ENCODE peak calls at places on chromosomes 6 and 20, in eight cellular contexts. I, W, Z, D, V, S, H and G are unnamed samples.

GRCh38 chr20:50274570-50275430 is 84.2 kb downstream of the CEBPB start:
- DNase-seq in S (no peak), D (peak; percentile 91), Z (no peak), I (no peak), V (no peak), H (no peak), W (no peak), G (no peak)

GRCh38 chr6:121823437-121823851 is 388.0 kb downstream of the GJA1 start:
- DNase-seq in S (peak; percentile 45), I (no peak), Z (peak; percentile 75), W (peak; percentile 11), H (no peak), V (no peak), D (no peak), G (peak; percentile 64)

GRCh38 chr6:21740719-21741118 is 147.2 kb downstream of the SOX4 start:
- DNase-seq in W (no peak), S (no peak), H (no peak), V (no peak), D (no peak), Z (peak; percentile 52), I (no peak), G (peak; percentile 83)

GRCh38 chr6:100078509-100078908 is 84.5 kb upstream of the MCHR2 start:
- DNase-seq in Z (peak; percentile 11), I (no peak), D (no peak), H (no peak), S (peak; percentile 9), W (peak; percentile 35), V (peak; percentile 32), G (peak; percentile 17)

GRCh38 chr6:30981942-30982772 is 1.4 kb upstream of the MUC21 start:
- DNase-seq in V (no peak), Z (peak; percentile 81), H (no peak), W (peak; percentile 72), D (peak; percentile 72), S (peak; percentile 68), I (peak; percentile 23), G (peak; percentile 75)

GRCh38 chr6:18248698-18249097 is 15.6 kb downstream of the DEK start:
- DNase-seq in V (no peak), I (no peak), S (no peak), D (no peak), W (no peak), Z (no peak), H (no peak), G (no peak)

GRCh38 chr6:98384766-98385165 is 449.6 kb upstream of the POU3F2 start:
- DNase-seq in V (no peak), Z (no peak), H (no peak), W (no peak), I (no peak), S (no peak), D (no peak), G (no peak)

GRCh38 chr6:54929245-54929909 is 82.8 kb downstream of the FAM83B start:
- DNase-seq in Z (no peak), V (no peak), I (no peak), W (no peak), H (no peak), S (no peak), D (no peak), G (no peak)

GRCh38 chr20:34458631-34459030 is 57.6 kb upstream of the DYNLRB1 start:
- DNase-seq in D (no peak), V (no peak), S (no peak), H (no peak), I (no peak), Z (peak; percentile 27), W (no peak), G (peak; percentile 14)

GRCh38 chr6:89034586-89035251 is 45.8 kb upstream of the PNRC1 start:
- DNase-seq in I (peak; percentile 32), H (no peak), S (no peak), V (no peak), D (peak; percentile 71), Z (peak; percentile 88), W (no peak), G (peak; percentile 97)

GRCh38 chr20:48986899-48987298 is 59.2 kb upstream of the CSE1L start:
- DNase-seq in V (no peak), I (no peak), W (no peak), D (no peak), Z (peak; percentile 12), H (no peak), S (no peak), G (no peak)

GRCh38 chr6:106745824-106746610 is 116.6 kb downstream of the QRSL1 start:
- DNase-seq in D (no peak), W (no peak), Z (no peak), V (no peak), I (no peak), H (no peak), S (no peak), G (no peak)

GRCh38 chr6:15213838-15214398 is 32.0 kb upstream of the JARID2 start:
- DNase-seq in D (no peak), Z (no peak), S (no peak), V (no peak), I (no peak), W (no peak), H (no peak), G (no peak)

GRCh38 chr20:41572010-41572572 is 46.1 kb downstream of the CHD6 start:
- DNase-seq in W (no peak), H (no peak), S (no peak), Z (peak; percentile 17), I (no peak), D (no peak), V (no peak), G (no peak)

GRCh38 chr6:163668061-163668426 is 253.5 kb downstream of the QKI start:
- DNase-seq in D (no peak), W (no peak), Z (no peak), H (no peak), I (no peak), V (no peak), S (no peak), G (no peak)

GRCh38 chr6:120553353-120553752 is 780.9 kb downstream of the TBC1D32 start:
- DNase-seq in Z (no peak), V (no peak), S (no peak), W (no peak), I (no peak), D (no peak), H (no peak), G (no peak)

GRCh38 chr6:120557554-120557953 is 776.7 kb downstream of the TBC1D32 start:
- DNase-seq in S (no peak), D (no peak), H (no peak), V (no peak), I (no peak), W (no peak), Z (no peak), G (no peak)

GRCh38 chr6:120558294-120558693 is 776.0 kb downstream of the TBC1D32 start:
- DNase-seq in S (no peak), H (no peak), Z (no peak), V (no peak), W (no peak), D (no peak), I (no peak), G (no peak)

GRCh38 chr6:120556491-120556890 is 777.8 kb downstream of the TBC1D32 start:
- DNase-seq in V (no peak), H (no peak), W (no peak), I (no peak), Z (no peak), S (no peak), D (no peak), G (no peak)
- H3K4me3 ChIP-seq in V (no peak overlapping the region), H (no peak overlapping the region), W (no peak overlapping the region), I (no peak overlapping the region), Z (no peak overlapping the region), S (no peak overlapping the region), D (no peak overlapping the region), G (no peak overlapping the region)

GRCh38 chr6:71290611-71291010 is 2.0 kb downstream of the OGFRL1 start:
- DNase-seq in S (no peak), I (no peak), V (no peak), Z (no peak), W (no peak), D (no peak), H (no peak), G (no peak)
- H3K4me3 ChIP-seq in S (no peak overlapping the region), I (no peak overlapping the region), V (no peak overlapping the region), Z (peak overlapping the region; percentile 14), W (no peak overlapping the region), D (no peak overlapping the region), H (no peak overlapping the region), G (peak overlapping the region; percentile 3)

GRCh38 chr20:58293453-58293852 is 16.1 kb upstream of the RAB22A start:
- DNase-seq in Z (no peak), H (no peak), V (no peak), W (peak; percentile 74), D (no peak), S (peak; percentile 71), I (no peak), G (no peak)
- H3K4me3 ChIP-seq in Z (no peak overlapping the region), H (no peak overlapping the region), V (no peak overlapping the region), W (no peak overlapping the region), D (no peak overlapping the region), S (no peak overlapping the region), I (no peak overlapping the region), G (no peak overlapping the region)

GRCh38 chr6:168035098-168035660 is 37.7 kb downstream of the KIF25 start:
- DNase-seq in S (peak; percentile 77), I (peak; percentile 35), Z (peak; percentile 86), D (no peak), W (peak; percentile 85), H (peak; percentile 79), V (no peak), G (peak; percentile 81)

GRCh38 chr6:168037242-168037641 is 39.8 kb downstream of the KIF25 start:
- DNase-seq in V (no peak), H (no peak), D (no peak), S (no peak), Z (no peak), I (no peak), W (no peak), G (no peak)

GRCh38 chr6:168034537-168034936 is 37.1 kb downstream of the KIF25 start:
- DNase-seq in I (no peak), V (no peak), D (no peak), H (no peak), W (peak; percentile 43), Z (no peak), S (no peak), G (no peak)

GRCh38 chr6:168037856-168038255 is 40.4 kb downstream of the KIF25 start:
- DNase-seq in H (no peak), W (no peak), V (no peak), I (no peak), Z (no peak), S (no peak), D (no peak), G (no peak)

DNA sequence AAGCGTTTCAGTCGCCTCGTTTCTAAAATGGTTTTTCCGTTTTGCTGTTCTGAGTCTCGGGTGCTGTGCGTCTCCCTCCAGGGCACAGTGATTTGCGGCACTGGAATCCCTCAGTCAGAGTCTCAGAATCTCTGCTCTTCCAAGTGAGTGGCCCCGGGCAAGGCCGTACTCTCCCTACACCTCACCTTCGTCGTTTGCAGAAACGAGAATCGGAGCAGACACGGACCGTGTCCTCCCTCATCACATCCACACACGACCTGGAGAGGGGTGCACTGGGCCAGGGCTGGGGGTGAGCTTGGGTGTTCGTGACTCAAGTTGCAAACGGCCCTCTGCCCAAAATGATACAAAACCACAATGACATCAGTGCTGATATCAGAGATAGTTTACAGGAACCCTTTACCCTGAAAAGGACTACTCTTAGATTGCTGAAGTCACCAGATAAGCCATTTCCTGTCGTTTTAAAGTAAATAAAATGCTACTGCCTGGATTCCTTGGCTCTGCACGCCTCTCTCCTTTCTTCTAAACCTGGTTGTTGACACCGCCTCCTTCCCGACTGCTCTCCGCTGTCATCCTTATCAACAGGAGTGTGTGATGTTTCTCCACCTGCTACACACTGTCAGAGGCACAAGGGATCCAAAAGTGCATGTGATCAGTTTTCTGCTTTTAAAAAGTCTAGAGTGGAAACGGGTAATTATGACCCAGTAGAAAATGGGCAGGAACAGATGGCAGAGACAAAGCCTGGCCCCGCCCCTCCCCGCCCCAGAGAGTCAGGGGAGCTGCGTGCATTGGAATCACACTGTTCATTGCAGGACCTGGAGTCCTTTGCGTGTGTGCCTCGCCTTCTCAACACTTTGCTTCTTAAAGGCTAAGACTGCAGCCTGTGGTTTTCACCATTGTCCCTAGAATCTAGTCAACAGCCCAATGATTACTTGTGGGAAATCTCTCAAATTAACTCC is 38.5 kb downstream of the KIF25 start:
- DNase-seq in V (no peak), Z (no peak), H (no peak), W (peak; percentile 51), S (no peak), I (peak; percentile 61), D (no peak), G (peak; percentile 48)
- H3K4me3 ChIP-seq in V (peak overlapping the region; percentile 20), Z (peak overlapping the region; percentile 52), H (peak overlapping the region; percentile 20), W (peak overlapping the region; percentile 1), S (peak overlapping the region; percentile 10), I (peak overlapping the region; percentile 34), D (no peak overlapping the region), G (peak overlapping the region; percentile 49)